ENCODE peak calls at places on chromosomes 3 and 15, in nine cellular contexts. One of them, this sample, is unnamed.

GRCh38 chr3:179324270-179324754 is 1.5 kb downstream of the ZNF639 start:
- DNase-seq in T-helper 2 cell: no peak
- DNase-seq in AG10803: peak
- DNase-seq in amniotic stem cell: no peak
- DNase-seq in left colon: no peak
- DNase-seq in NCI-H1436: no peak
- DNase-seq in ovary: no peak
- DNase-seq in activated CD8-positive, alpha-beta memory T cell treated with anti-CD3 and anti-CD28 coated beads, Interleukin-2, amount 50 U/mL, for 4 hours: no peak
- DNase-seq in HTR-8/SVneo: no peak
- DNase-seq in this sample: peak

GRCh38 chr3:120587326-120587840 is 8.8 kb upstream of the NDUFB4 start:
- DNase-seq in T-helper 2 cell: no peak
- DNase-seq in AG10803: no peak
- DNase-seq in amniotic stem cell: no peak
- DNase-seq in left colon: no peak
- DNase-seq in NCI-H1436: no peak
- DNase-seq in ovary: no peak
- DNase-seq in activated CD8-positive, alpha-beta memory T cell treated with anti-CD3 and anti-CD28 coated beads, Interleukin-2, amount 50 U/mL, for 4 hours: no peak
- DNase-seq in HTR-8/SVneo: no peak
- DNase-seq in this sample: no peak

GRCh38 chr15:85274315-85275050 is 105.9 kb upstream of the AKAP13 start:
- DNase-seq in T-helper 2 cell: no peak
- DNase-seq in AG10803: no peak
- DNase-seq in amniotic stem cell: no peak
- DNase-seq in left colon: no peak
- DNase-seq in NCI-H1436: no peak
- DNase-seq in ovary: no peak
- DNase-seq in activated CD8-positive, alpha-beta memory T cell treated with anti-CD3 and anti-CD28 coated beads, Interleukin-2, amount 50 U/mL, for 4 hours: no peak
- DNase-seq in HTR-8/SVneo: no peak
- DNase-seq in this sample: no peak

GRCh38 chr15:57440799-57441198 is 64.5 kb downstream of the CGNL1 start:
- DNase-seq in T-helper 2 cell: no peak
- DNase-seq in AG10803: peak
- DNase-seq in amniotic stem cell: no peak
- DNase-seq in left colon: no peak
- DNase-seq in NCI-H1436: no peak
- DNase-seq in ovary: no peak
- DNase-seq in activated CD8-positive, alpha-beta memory T cell treated with anti-CD3 and anti-CD28 coated beads, Interleukin-2, amount 50 U/mL, for 4 hours: no peak
- DNase-seq in HTR-8/SVneo: peak
- DNase-seq in this sample: peak

GRCh38 chr3:184466413-184466960 is 86.6 kb downstream of the CHRD start:
- DNase-seq in T-helper 2 cell: no peak
- DNase-seq in AG10803: peak
- DNase-seq in amniotic stem cell: no peak
- DNase-seq in left colon: no peak
- DNase-seq in NCI-H1436: no peak
- DNase-seq in ovary: peak
- DNase-seq in activated CD8-positive, alpha-beta memory T cell treated with anti-CD3 and anti-CD28 coated beads, Interleukin-2, amount 50 U/mL, for 4 hours: no peak
- DNase-seq in HTR-8/SVneo: no peak
- DNase-seq in this sample: peak

GRCh38 chr3:73432723-73433032 is 192.1 kb downstream of the PDZRN3 start:
- DNase-seq in T-helper 2 cell: no peak
- DNase-seq in AG10803: no peak
- DNase-seq in amniotic stem cell: no peak
- DNase-seq in left colon: no peak
- DNase-seq in NCI-H1436: no peak
- DNase-seq in ovary: no peak
- DNase-seq in activated CD8-positive, alpha-beta memory T cell treated with anti-CD3 and anti-CD28 coated beads, Interleukin-2, amount 50 U/mL, for 4 hours: no peak
- DNase-seq in HTR-8/SVneo: no peak
- DNase-seq in this sample: no peak

GRCh38 chr3:197219627-197220026 is 78.8 kb downstream of the DLG1 start:
- DNase-seq in T-helper 2 cell: no peak
- DNase-seq in AG10803: no peak
- DNase-seq in amniotic stem cell: no peak
- DNase-seq in left colon: no peak
- DNase-seq in NCI-H1436: no peak
- DNase-seq in ovary: no peak
- DNase-seq in activated CD8-positive, alpha-beta memory T cell treated with anti-CD3 and anti-CD28 coated beads, Interleukin-2, amount 50 U/mL, for 4 hours: no peak
- DNase-seq in HTR-8/SVneo: no peak
- DNase-seq in this sample: no peak

GRCh38 chr3:28780480-28780879 is 431.9 kb upstream of the AZI2 start:
- DNase-seq in T-helper 2 cell: no peak
- DNase-seq in AG10803: no peak
- DNase-seq in amniotic stem cell: no peak
- DNase-seq in left colon: no peak
- DNase-seq in NCI-H1436: no peak
- DNase-seq in ovary: no peak
- DNase-seq in activated CD8-positive, alpha-beta memory T cell treated with anti-CD3 and anti-CD28 coated beads, Interleukin-2, amount 50 U/mL, for 4 hours: no peak
- DNase-seq in HTR-8/SVneo: no peak
- DNase-seq in this sample: no peak

GRCh38 chr3:138113309-138113708 is 2.1 kb downstream of the DZIP1L start:
- DNase-seq in T-helper 2 cell: no peak
- DNase-seq in AG10803: peak
- DNase-seq in amniotic stem cell: no peak
- DNase-seq in left colon: no peak
- DNase-seq in NCI-H1436: no peak
- DNase-seq in ovary: no peak
- DNase-seq in activated CD8-positive, alpha-beta memory T cell treated with anti-CD3 and anti-CD28 coated beads, Interleukin-2, amount 50 U/mL, for 4 hours: no peak
- DNase-seq in HTR-8/SVneo: no peak
- DNase-seq in this sample: peak

GRCh38 chr15:44813231-44813630 is 76.9 kb downstream of the TRIM69 start:
- DNase-seq in T-helper 2 cell: no peak
- DNase-seq in AG10803: no peak
- DNase-seq in amniotic stem cell: no peak
- DNase-seq in left colon: peak
- DNase-seq in NCI-H1436: no peak
- DNase-seq in ovary: no peak
- DNase-seq in activated CD8-positive, alpha-beta memory T cell treated with anti-CD3 and anti-CD28 coated beads, Interleukin-2, amount 50 U/mL, for 4 hours: no peak
- DNase-seq in HTR-8/SVneo: no peak
- DNase-seq in this sample: no peak

GRCh38 chr3:108475220-108475782 is 35.1 kb downstream of the MYH15 start:
- DNase-seq in T-helper 2 cell: no peak
- DNase-seq in AG10803: no peak
- DNase-seq in amniotic stem cell: no peak
- DNase-seq in left colon: no peak
- DNase-seq in NCI-H1436: no peak
- DNase-seq in ovary: no peak
- DNase-seq in activated CD8-positive, alpha-beta memory T cell treated with anti-CD3 and anti-CD28 coated beads, Interleukin-2, amount 50 U/mL, for 4 hours: no peak
- DNase-seq in HTR-8/SVneo: no peak
- DNase-seq in this sample: no peak

GRCh38 chr3:55218577-55218976 is 268.5 kb downstream of the WNT5A start:
- DNase-seq in T-helper 2 cell: no peak
- DNase-seq in AG10803: no peak
- DNase-seq in amniotic stem cell: no peak
- DNase-seq in left colon: no peak
- DNase-seq in NCI-H1436: no peak
- DNase-seq in ovary: no peak
- DNase-seq in activated CD8-positive, alpha-beta memory T cell treated with anti-CD3 and anti-CD28 coated beads, Interleukin-2, amount 50 U/mL, for 4 hours: no peak
- DNase-seq in HTR-8/SVneo: no peak
- DNase-seq in this sample: no peak

GRCh38 chr3:157235291-157235690 is 75.3 kb upstream of the CCNL1 start:
- DNase-seq in T-helper 2 cell: no peak
- DNase-seq in AG10803: no peak
- DNase-seq in amniotic stem cell: no peak
- DNase-seq in left colon: no peak
- DNase-seq in NCI-H1436: no peak
- DNase-seq in ovary: no peak
- DNase-seq in activated CD8-positive, alpha-beta memory T cell treated with anti-CD3 and anti-CD28 coated beads, Interleukin-2, amount 50 U/mL, for 4 hours: no peak
- DNase-seq in HTR-8/SVneo: no peak
- DNase-seq in this sample: no peak

GRCh38 chr3:4752201-4753072 is 226.8 kb upstream of the BHLHE40 start:
- DNase-seq in T-helper 2 cell: no peak
- DNase-seq in AG10803: peak
- DNase-seq in amniotic stem cell: no peak
- DNase-seq in left colon: peak
- DNase-seq in NCI-H1436: no peak
- DNase-seq in ovary: peak
- DNase-seq in activated CD8-positive, alpha-beta memory T cell treated with anti-CD3 and anti-CD28 coated beads, Interleukin-2, amount 50 U/mL, for 4 hours: no peak
- DNase-seq in HTR-8/SVneo: no peak
- DNase-seq in this sample: peak

GRCh38 chr15:47857384-47858168 is 140.3 kb downstream of the SEMA6D start:
- DNase-seq in T-helper 2 cell: no peak
- DNase-seq in AG10803: no peak
- DNase-seq in amniotic stem cell: no peak
- DNase-seq in left colon: no peak
- DNase-seq in NCI-H1436: no peak
- DNase-seq in ovary: no peak
- DNase-seq in activated CD8-positive, alpha-beta memory T cell treated with anti-CD3 and anti-CD28 coated beads, Interleukin-2, amount 50 U/mL, for 4 hours: no peak
- DNase-seq in HTR-8/SVneo: no peak
- DNase-seq in this sample: no peak

GRCh38 chr15:63389902-63390301 is 8.3 kb upstream of the CA12 start:
- DNase-seq in T-helper 2 cell: no peak
- DNase-seq in AG10803: no peak
- DNase-seq in amniotic stem cell: no peak
- DNase-seq in left colon: peak
- DNase-seq in NCI-H1436: peak
- DNase-seq in ovary: peak
- DNase-seq in activated CD8-positive, alpha-beta memory T cell treated with anti-CD3 and anti-CD28 coated beads, Interleukin-2, amount 50 U/mL, for 4 hours: no peak
- DNase-seq in HTR-8/SVneo: no peak
- DNase-seq in this sample: no peak

GRCh38 chr3:19526071-19526470 is 377.8 kb downstream of the KCNH8 start:
- DNase-seq in T-helper 2 cell: no peak
- DNase-seq in AG10803: no peak
- DNase-seq in amniotic stem cell: no peak
- DNase-seq in left colon: no peak
- DNase-seq in NCI-H1436: no peak
- DNase-seq in ovary: no peak
- DNase-seq in activated CD8-positive, alpha-beta memory T cell treated with anti-CD3 and anti-CD28 coated beads, Interleukin-2, amount 50 U/mL, for 4 hours: no peak
- DNase-seq in HTR-8/SVneo: no peak
- DNase-seq in this sample: no peak

This sample was measured in GM23248.